ENCODE peak calls at places on chromosomes 16 and 17, in five cellular contexts. M, K, P, V and A are unnamed samples.
A peak's percentile ranks its signal among the peaks of the same experiment; 100 is the strongest.

GRCh38 chr16:2033057-2033911 is 6.6 kb downstream of the NHERF2 start:
- DNase-seq in V (peak; percentile 55), M (peak; percentile 62), K (no peak), P (peak; percentile 29), A (no peak)

GRCh38 chr16:66324785-66325184 is 41.7 kb upstream of the CDH5 start:
- DNase-seq in V (no peak), M (peak; percentile 44), P (peak; percentile 7), K (no peak), A (no peak)

GRCh38 chr17:74804683-74805082 is 28.5 kb upstream of the NAT9 start:
- DNase-seq in V (no peak), K (no peak), P (no peak), M (no peak), A (no peak)

GRCh38 chr16:58588406-58588805 is 41.2 kb downstream of the CNOT1 start:
- DNase-seq in M (no peak), K (no peak), V (no peak), P (no peak), A (no peak)

GRCh38 chr17:33322063-33322462 is 29.0 kb upstream of the ASIC2 start:
- DNase-seq in M (no peak), P (no peak), K (no peak), V (no peak), A (no peak)

GRCh38 chr17:80441598-80442304 is 26.8 kb downstream of the ENDOV start:
- DNase-seq in P (no peak), M (no peak), V (no peak), K (no peak), A (no peak)

GRCh38 chr16:52827456-52827855 is 225.2 kb downstream of the CHD9NB start:
- DNase-seq in M (no peak), V (no peak), K (no peak), P (no peak), A (no peak)

GRCh38 chr17:82662711-82663261 is 14.5 kb upstream of the WDR45B start:
- DNase-seq in K (no peak), V (no peak), M (no peak), P (no peak), A (no peak)

GRCh38 chr16:23567602-23568001 is 10.1 kb downstream of the UBFD1 start:
- DNase-seq in V (no peak), K (no peak), P (no peak), M (no peak), A (no peak)

GRCh38 chr16:383326-384020 is 1.7 kb upstream of the PGAP6 start:
- DNase-seq in K (no peak), V (no peak), M (no peak), P (peak; percentile 81), A (no peak)

GRCh38 chr16:30060354-30061194 is 5.0 kb upstream of the ALDOA start:
- DNase-seq in K (no peak), P (no peak), M (peak; percentile 25), V (peak; percentile 52), A (no peak)

GRCh38 chr16:68909099-68909733 is 65.9 kb downstream of the TANGO6 start:
- DNase-seq in P (no peak), V (peak; percentile 55), M (no peak), K (no peak), A (no peak)

DNA sequence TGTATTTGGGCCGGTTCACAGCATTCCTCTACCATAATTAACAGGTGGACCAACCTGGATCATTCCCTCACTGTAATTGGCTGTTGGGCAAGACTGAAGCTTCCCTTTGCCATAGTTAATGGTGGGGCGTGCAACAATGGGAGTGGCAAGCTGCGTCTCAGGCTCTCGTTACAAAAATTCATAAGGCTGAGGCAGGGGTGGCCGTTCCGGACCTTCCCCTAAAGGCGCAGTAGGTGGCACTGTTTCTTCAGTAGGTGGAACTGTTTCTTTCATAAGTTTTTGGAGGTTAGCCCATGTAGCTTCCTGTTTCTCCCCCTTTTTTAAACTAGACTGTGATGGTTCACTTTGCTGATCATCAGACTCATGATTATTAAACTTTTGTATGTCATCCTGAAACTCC is 17.0 kb upstream of the TMC5 start:
- DNase-seq in M (no peak), K (no peak), P (no peak), V (no peak), A (no peak)
- TF ChIP-seq CTCF in M (no peak), K (no peak), P (peak; percentile 29), V (no peak), A (no peak)

DNA sequence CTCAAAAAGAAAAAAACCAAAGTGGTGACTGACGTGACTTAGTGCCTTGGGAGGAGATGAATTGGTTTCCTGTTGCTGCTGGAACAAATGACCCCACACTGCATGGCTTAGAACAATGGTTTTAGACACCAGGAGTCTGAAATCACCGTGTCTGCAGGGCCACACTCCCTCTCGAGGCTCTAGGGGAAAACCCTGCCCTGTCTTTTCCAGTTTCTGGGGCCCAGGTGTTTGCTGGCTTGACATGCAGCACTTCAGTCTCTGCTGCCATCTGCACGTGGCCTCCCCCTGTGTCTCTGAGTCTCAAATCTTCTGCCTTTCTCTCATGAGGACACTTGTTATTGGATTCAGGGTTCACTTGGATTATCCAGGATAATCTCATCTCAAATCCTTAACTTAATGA is 323.8 kb upstream of the TNRC6C start:
- DNase-seq in K (no peak), P (peak; percentile 86), M (no peak), V (no peak), A (peak; percentile 70)
- TF ChIP-seq CTCF in K (no peak), P (no peak), M (no peak), V (no peak), A (no peak)

GRCh38 chr16:89355036-89355435 is 135.3 kb downstream of the ANKRD11 start:
- DNase-seq in P (no peak), V (no peak), K (no peak), M (no peak), A (no peak)

GRCh38 chr16:89357460-89357859 is 132.9 kb downstream of the ANKRD11 start:
- DNase-seq in M (no peak), K (no peak), V (no peak), P (peak; percentile 48), A (no peak)

GRCh38 chr16:89358030-89359005 is 132.0 kb downstream of the ANKRD11 start:
- DNase-seq in K (no peak), V (no peak), P (peak; percentile 70), M (no peak), A (no peak)

GRCh38 chr16:89355686-89356085 is 134.7 kb downstream of the ANKRD11 start:
- DNase-seq in V (no peak), K (no peak), M (no peak), P (no peak), A (no peak)

GRCh38 chr16:89357055-89357454 is 133.3 kb downstream of the ANKRD11 start:
- DNase-seq in V (no peak), P (peak; percentile 90), K (no peak), M (no peak), A (no peak)
- TF ChIP-seq CTCF in V (no peak), P (no peak), K (no peak), M (no peak), A (no peak)

GRCh38 chr17:14808425-14808824 is 456.7 kb downstream of the PMP22 start:
- DNase-seq in M (no peak), K (no peak), V (no peak), P (no peak), A (no peak)

GRCh38 chr17:14818469-14818868 is 446.7 kb downstream of the PMP22 start:
- DNase-seq in V (no peak), K (no peak), M (no peak), P (no peak), A (no peak)

GRCh38 chr17:14815079-14815478 is 450.0 kb downstream of the PMP22 start:
- DNase-seq in M (no peak), K (no peak), V (peak; percentile 23), P (no peak), A (no peak)

GRCh38 chr17:14813649-14814048 is 451.5 kb downstream of the PMP22 start:
- DNase-seq in K (no peak), V (no peak), P (peak; percentile 36), M (peak; percentile 21), A (peak; percentile 15)
- TF ChIP-seq CTCF in K (no peak), V (no peak), P (peak; percentile 33), M (peak; percentile 25), A (no peak)

GRCh38 chr16:82630688-82631087 is 3.9 kb downstream of the CDH13 start:
- DNase-seq in M (no peak), P (no peak), V (peak; percentile 61), K (no peak), A (no peak)
- TF ChIP-seq CTCF in M (no peak), P (no peak), V (peak; percentile 31), K (peak; percentile 45), A (no peak)

GRCh38 chr16:54128629-54129230 is 157.9 kb downstream of the IRX3 start:
- DNase-seq in V (no peak), P (no peak), M (no peak), K (no peak), A (no peak)

GRCh38 chr16:54125751-54126655 is 160.6 kb downstream of the IRX3 start:
- DNase-seq in P (no peak), M (no peak), K (no peak), V (no peak), A (no peak)

GRCh38 chr16:54135361-54136275 is 151.0 kb downstream of the IRX3 start:
- DNase-seq in M (no peak), P (no peak), V (peak; percentile 9), K (peak; percentile 2), A (no peak)

GRCh38 chr16:54126907-54127306 is 159.7 kb downstream of the IRX3 start:
- DNase-seq in M (no peak), P (no peak), V (no peak), K (no peak), A (no peak)

GRCh38 chr16:54129810-54130209 is 156.8 kb downstream of the IRX3 start:
- DNase-seq in V (no peak), K (no peak), P (no peak), M (no peak), A (no peak)
- TF ChIP-seq CTCF in V (no peak), K (no peak), P (peak; percentile 25), M (no peak), A (no peak)

GRCh38 chr17:28563475-28563874 is 7.8 kb downstream of the PIGS start:
- DNase-seq in K (no peak), P (no peak), M (no peak), V (peak; percentile 24), A (no peak)
- TF ChIP-seq CTCF in K (no peak), P (no peak), M (no peak), V (no peak), A (no peak)

DNA sequence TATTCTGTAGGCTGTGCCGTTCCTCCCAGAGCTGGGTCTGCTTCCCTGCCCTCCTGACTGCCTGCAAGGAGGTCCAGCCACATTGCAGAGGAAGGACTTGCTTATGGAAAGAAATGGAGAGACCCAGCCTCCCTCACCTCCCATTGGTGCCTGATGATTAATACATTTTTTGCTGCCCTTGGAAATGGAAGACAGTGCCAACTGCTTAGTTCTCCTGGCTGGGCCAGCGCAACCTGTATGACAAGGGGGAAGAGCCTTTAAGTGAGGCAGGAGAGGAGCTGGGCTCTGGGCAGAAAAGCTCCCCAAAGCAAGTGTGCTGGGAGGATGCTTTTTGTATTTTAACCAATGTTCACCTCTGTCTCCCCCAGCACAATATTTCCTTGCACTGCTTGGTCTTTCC is 238.5 kb downstream of the SOX9 start:
- DNase-seq in M (no peak), P (no peak), K (no peak), V (no peak), A (no peak)
- TF ChIP-seq CTCF in M (no peak), P (no peak), K (no peak), V (no peak), A (no peak)